ENCODE peak calls at places on chromosomes 4 and X, in four cellular contexts. E is HCT116, S is neural crest cell, Y is K562. O is an unnamed sample.

GRCh38 chr4:139603576-139604387 is 47.8 kb upstream of the SETD7 start:
- DNase-seq in E (peak; percentile 49), S (peak; percentile 57), Y (peak; percentile 80), O (peak; percentile 37)

GRCh38 chr4:14265651-14266050 is 638.1 kb upstream of the BOD1L1 start:
- DNase-seq in E (no peak), S (no peak), Y (no peak), O (no peak)

GRCh38 chr4:138841341-138841740 is 174.2 kb upstream of the NOCT start:
- DNase-seq in E (no peak), S (no peak), Y (no peak), O (no peak)

GRCh38 chrX:95076449-95076848 is 1402.4 kb downstream of the FAM133A start:
- DNase-seq in E (no peak), S (peak; percentile 17), Y (peak; percentile 19), O (peak; percentile 7)

GRCh38 chrX:55011294-55011693 is 11.1 kb downstream of the APEX2 start:
- DNase-seq in E (no peak), S (no peak), Y (no peak), O (no peak)

GRCh38 chr4:26256016-26256415 is 64.8 kb upstream of the RBPJ start:
- DNase-seq in E (no peak), S (no peak), Y (no peak), O (no peak)

GRCh38 chr4:182788197-182788596 is 129.0 kb downstream of the DCTD start:
- DNase-seq in E (no peak), S (no peak), Y (no peak), O (no peak)

GRCh38 chr4:1199556-1200331 is 27.4 kb upstream of the SPON2 start:
- DNase-seq in E (no peak), S (no peak), Y (no peak), O (no peak)

GRCh38 chr4:101264993-101265815 is 82.1 kb downstream of the PPP3CA start:
- DNase-seq in E (no peak), S (no peak), Y (no peak), O (no peak)

GRCh38 chr4:2797545-2798305 is 4.8 kb downstream of the SH3BP2 start:
- DNase-seq in E (no peak), S (no peak), Y (no peak), O (no peak)

GRCh38 chr4:56870927-56871326 is 36.8 kb upstream of the REST start:
- DNase-seq in E (no peak), S (no peak), Y (no peak), O (no peak)

GRCh38 chrX:129188223-129188622 is 335.1 kb downstream of the SMARCA1 start:
- DNase-seq in E (no peak), S (no peak), Y (no peak), O (no peak)

GRCh38 chr4:20662851-20663250 is 37.4 kb upstream of the PACRGL start:
- DNase-seq in E (no peak), S (no peak), Y (no peak), O (no peak)

GRCh38 chr4:122765702-122766352 is 33.3 kb downstream of the BBS12 start:
- DNase-seq in E (no peak), S (no peak), Y (peak; percentile 88), O (no peak)

GRCh38 chr4:149630079-149630478 is 185.6 kb downstream of the IQCM start:
- DNase-seq in E (no peak), S (no peak), Y (no peak), O (no peak)

GRCh38 chr4:52038109-52038912 is at the start of gene SGCB:
- DNase-seq in E (no peak), S (peak; percentile 68), Y (peak; percentile 20), O (peak; percentile 85)

GRCh38 chr4:65999518-65999871 is 329.2 kb upstream of the EPHA5 start:
- DNase-seq in E (no peak), S (no peak), Y (no peak), O (no peak)

GRCh38 chr4:78811034-78811433 is 34.9 kb downstream of the BMP2K start:
- DNase-seq in E (no peak), S (no peak), Y (no peak), O (no peak)

GRCh38 chr4:147525494-147526271 is 44.8 kb downstream of the EDNRA start:
- DNase-seq in E (no peak), S (no peak), Y (no peak), O (no peak)

GRCh38 chr4:147530723-147531122 is 49.8 kb downstream of the EDNRA start:
- DNase-seq in E (no peak), S (no peak), Y (no peak), O (no peak)

GRCh38 chr4:147530153-147530552 is 49.3 kb downstream of the EDNRA start:
- DNase-seq in E (no peak), S (no peak), Y (no peak), O (no peak)

GRCh38 chr4:147528054-147528453 is 47.2 kb downstream of the EDNRA start:
- DNase-seq in E (no peak), S (no peak), Y (no peak), O (no peak)

DNA sequence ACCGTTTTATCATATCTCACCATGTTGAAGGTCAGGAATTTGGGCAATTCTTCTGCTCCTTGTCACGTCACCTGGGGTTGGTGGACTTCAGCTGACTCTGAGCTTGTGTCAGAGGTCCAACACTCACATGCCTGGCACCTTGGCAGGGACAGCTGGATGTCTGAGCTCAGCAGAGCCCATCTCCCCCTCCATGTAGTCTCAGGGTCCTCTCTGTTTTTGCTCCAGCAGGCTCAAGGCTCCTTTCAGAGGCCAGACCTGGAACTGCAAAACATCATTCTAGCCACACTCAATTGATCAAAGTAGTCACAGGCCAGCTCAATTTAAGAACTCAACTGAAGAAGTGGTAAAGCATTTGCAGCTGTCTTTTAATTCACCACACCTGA is 45.4 kb downstream of the EDNRA start:
- DNase-seq in E (no peak), S (no peak), Y (no peak), O (no peak)
- TF ChIP-seq CTCF in E (peak; percentile 30), S (no peak), Y (no peak), O (no peak)

GRCh38 chrX:21725498-21725897 is 32.4 kb downstream of the SMPX start:
- DNase-seq in E (peak; percentile 6), S (no peak), Y (peak; percentile 3), O (no peak)
- TF ChIP-seq CTCF in E (peak; percentile 49), S (peak; percentile 79), Y (no peak), O (peak; percentile 58)

GRCh38 chrX:68945603-68946228 is 116.9 kb downstream of the EFNB1 start:
- DNase-seq in E (no peak), S (peak; percentile 11), Y (peak; percentile 34), O (no peak)
- TF ChIP-seq CTCF in E (peak; percentile 41), S (peak; percentile 30), Y (peak; percentile 33), O (no peak)

DNA sequence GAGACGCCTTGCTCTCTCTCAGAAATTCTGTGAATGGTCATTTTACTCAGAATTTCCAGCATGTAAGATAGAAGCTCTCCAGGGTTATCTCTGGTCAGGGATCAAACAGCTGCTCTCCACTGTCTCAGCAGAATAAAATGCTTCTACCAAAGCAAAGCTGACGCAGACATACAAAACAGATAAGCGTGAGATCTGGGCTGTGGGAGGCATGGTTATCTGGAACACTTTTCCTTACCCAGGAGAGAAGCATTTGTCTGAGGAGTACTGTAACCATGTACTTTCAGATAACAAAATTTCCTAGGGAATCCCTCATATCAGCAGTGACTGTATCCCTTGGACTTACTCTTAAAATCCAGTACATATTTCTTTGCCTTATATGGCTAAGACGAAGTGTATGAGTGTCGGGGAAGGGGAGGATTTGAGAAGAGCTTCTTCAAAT is 121.7 kb upstream of the TSPAN5 start:
- DNase-seq in E (no peak), S (no peak), Y (peak; percentile 85), O (no peak)
- TF ChIP-seq CTCF in E (no peak), S (no peak), Y (no peak), O (no peak)